ENCODE peak calls at places on chromosomes 6 and 20, in five cellular contexts. P, Y, S, I and R are unnamed samples.

GRCh38 chr6:23349521-23350147 is 776.4 kb upstream of the NRSN1 start:
- DNase-seq in I (no peak), Y (peak; percentile 96), P (no peak), S (no peak), R (peak; percentile 87)

GRCh38 chr20:19688031-19688806 is 69.8 kb upstream of the RIN2 start:
- DNase-seq in I (no peak), S (peak; percentile 79), P (peak; percentile 79), Y (peak; percentile 92), R (peak; percentile 87)

GRCh38 chr6:3296113-3296512 is 37.4 kb downstream of the PSMG4 start:
- DNase-seq in I (no peak), Y (no peak), P (no peak), S (no peak), R (no peak)

GRCh38 chr6:87182321-87182720 is 27.0 kb downstream of the ZNF292 start:
- DNase-seq in Y (no peak), I (no peak), S (no peak), P (no peak), R (no peak)

GRCh38 chr6:105593805-105594231 is 190.9 kb upstream of the PREP start:
- DNase-seq in P (no peak), Y (peak; percentile 51), S (no peak), I (no peak), R (no peak)

GRCh38 chr20:57410398-57411323 is 19.5 kb downstream of the RBM38 start:
- DNase-seq in I (no peak), Y (no peak), P (no peak), S (no peak), R (no peak)

GRCh38 chr6:41877051-41877680 is 18.0 kb downstream of the USP49 start:
- DNase-seq in P (no peak), I (no peak), S (no peak), Y (no peak), R (no peak)

GRCh38 chr6:163429858-163430448 is 15.4 kb downstream of the QKI start:
- DNase-seq in S (no peak), Y (no peak), I (no peak), P (no peak), R (no peak)

GRCh38 chr20:51665543-51666118 is 102.6 kb downstream of the ATP9A start:
- DNase-seq in Y (no peak), S (no peak), P (no peak), I (no peak), R (no peak)

GRCh38 chr6:4973972-4974885 is 29.6 kb downstream of the RPP40 start:
- DNase-seq in P (peak; percentile 82), I (peak; percentile 24), Y (peak; percentile 72), S (peak; percentile 81), R (peak; percentile 14)

GRCh38 chr6:133205304-133205703 is 35.9 kb upstream of the EYA4 start:
- DNase-seq in P (no peak), I (no peak), S (no peak), Y (no peak), R (no peak)

GRCh38 chr20:50541606-50542041 is 31.4 kb downstream of the PTPN1 start:
- DNase-seq in S (no peak), P (no peak), I (no peak), Y (no peak), R (no peak)

GRCh38 chr6:157682856-157683481 is 140.1 kb upstream of the SNX9 start:
- DNase-seq in S (no peak), Y (peak; percentile 59), P (no peak), I (no peak), R (peak; percentile 19)

GRCh38 chr6:34602318-34603111 is 46.4 kb upstream of the SPDEF start:
- DNase-seq in P (peak; percentile 39), Y (peak; percentile 28), S (no peak), I (no peak), R (peak; percentile 29)

GRCh38 chr6:146913842-146914562 is 290.2 kb upstream of the STXBP5 start:
- DNase-seq in P (peak; percentile 98), Y (peak; percentile 99), S (peak; percentile 89), I (peak; percentile 65), R (peak; percentile 99)

GRCh38 chr6:112289039-112289566 is 34.7 kb upstream of the LAMA4 start:
- DNase-seq in Y (peak; percentile 96), I (no peak), P (peak; percentile 25), S (no peak), R (peak; percentile 80)

GRCh38 chr6:138004423-138005287 is 102.6 kb downstream of the PERP start:
- DNase-seq in Y (peak; percentile 41), S (no peak), I (no peak), P (peak; percentile 40), R (peak; percentile 33)

GRCh38 chr6:19369770-19370169 is 467.4 kb upstream of the ID4 start:
- DNase-seq in Y (no peak), I (peak; percentile 54), S (no peak), P (peak; percentile 25), R (no peak)

GRCh38 chr6:148407372-148407771 is 64.7 kb downstream of the SASH1 start:
- DNase-seq in I (no peak), S (no peak), Y (peak; percentile 97), P (no peak), R (peak; percentile 88)

GRCh38 chr6:148401581-148401980 is 58.9 kb downstream of the SASH1 start:
- DNase-seq in P (no peak), S (no peak), I (no peak), Y (no peak), R (no peak)

GRCh38 chr6:148405893-148406292 is 63.3 kb downstream of the SASH1 start:
- DNase-seq in Y (no peak), S (no peak), P (no peak), I (no peak), R (no peak)

GRCh38 chr6:148406579-148407371 is 64.1 kb downstream of the SASH1 start:
- DNase-seq in Y (no peak), I (no peak), P (no peak), S (no peak), R (no peak)

GRCh38 chr6:148404456-148405022 is 61.9 kb downstream of the SASH1 start:
- DNase-seq in P (no peak), S (no peak), Y (no peak), I (no peak), R (no peak)
- H3K18ac ChIP-seq in P (no peak overlapping the region), S (no peak overlapping the region), Y (no peak overlapping the region), I (no peak overlapping the region), R (peak overlapping the region; percentile 52)

GRCh38 chr6:6843057-6843627 is 254.6 kb downstream of the LY86 start:
- DNase-seq in P (peak; percentile 71), S (no peak), Y (peak; percentile 58), I (no peak), R (peak; percentile 80)
- H2BK120ac ChIP-seq in P (no peak overlapping the region), S (no peak overlapping the region), Y (peak overlapping the region; percentile 71), I (no peak overlapping the region), R (peak overlapping the region; percentile 97)

DNA sequence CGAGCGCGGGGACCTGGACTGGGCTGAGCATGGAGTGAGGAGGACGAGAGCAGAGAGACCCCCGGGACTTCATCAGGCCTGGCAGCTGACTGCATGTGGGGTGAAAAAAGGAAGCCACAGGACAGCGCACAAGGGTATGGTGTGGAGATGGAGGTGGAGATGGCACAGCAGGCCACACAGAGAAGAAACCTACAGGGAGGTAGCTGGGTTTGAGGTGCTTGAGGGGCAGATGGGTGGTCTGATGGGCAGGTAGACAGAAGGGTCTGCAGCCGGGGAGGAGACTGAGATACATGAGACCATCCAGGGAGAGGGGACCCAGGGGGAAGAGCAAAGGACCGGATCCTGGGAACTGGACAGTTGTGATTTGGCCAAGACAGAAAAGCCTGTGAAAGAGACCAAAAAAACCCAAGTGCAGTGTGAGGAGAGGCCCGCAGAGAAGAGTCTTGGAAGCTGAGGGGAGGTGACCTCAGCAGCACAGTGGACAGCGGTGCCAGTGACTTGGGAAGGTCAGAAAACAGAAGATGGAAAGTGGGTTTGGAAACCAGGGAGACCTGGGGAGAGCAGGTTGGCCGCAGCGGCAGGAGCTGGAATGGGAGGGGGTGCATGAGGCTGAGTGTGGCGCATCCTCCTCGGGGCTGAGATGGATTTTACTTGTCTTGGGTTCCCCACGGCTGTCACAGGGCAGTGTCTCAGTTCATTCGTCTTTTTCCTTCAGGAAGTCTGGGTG is 5.5 kb downstream of the HLA-DPB1 start:
- DNase-seq in S (no peak), Y (no peak), P (no peak), I (no peak), R (no peak)
- H3K9ac ChIP-seq in S (no peak overlapping the region), Y (peak overlapping the region; percentile 32), P (peak overlapping the region; percentile 52), I (peak overlapping the region; percentile 85), R (peak overlapping the region; percentile 96)

GRCh38 chr6:36809933-36810844 is 29.1 kb downstream of the CPNE5 start:
- DNase-seq in P (peak; percentile 58), I (no peak), S (peak; percentile 57), Y (no peak), R (no peak)
- H3K18ac ChIP-seq in P (no peak overlapping the region), I (peak overlapping the region; percentile 67), S (no peak overlapping the region), Y (no peak overlapping the region), R (no peak overlapping the region)

DNA sequence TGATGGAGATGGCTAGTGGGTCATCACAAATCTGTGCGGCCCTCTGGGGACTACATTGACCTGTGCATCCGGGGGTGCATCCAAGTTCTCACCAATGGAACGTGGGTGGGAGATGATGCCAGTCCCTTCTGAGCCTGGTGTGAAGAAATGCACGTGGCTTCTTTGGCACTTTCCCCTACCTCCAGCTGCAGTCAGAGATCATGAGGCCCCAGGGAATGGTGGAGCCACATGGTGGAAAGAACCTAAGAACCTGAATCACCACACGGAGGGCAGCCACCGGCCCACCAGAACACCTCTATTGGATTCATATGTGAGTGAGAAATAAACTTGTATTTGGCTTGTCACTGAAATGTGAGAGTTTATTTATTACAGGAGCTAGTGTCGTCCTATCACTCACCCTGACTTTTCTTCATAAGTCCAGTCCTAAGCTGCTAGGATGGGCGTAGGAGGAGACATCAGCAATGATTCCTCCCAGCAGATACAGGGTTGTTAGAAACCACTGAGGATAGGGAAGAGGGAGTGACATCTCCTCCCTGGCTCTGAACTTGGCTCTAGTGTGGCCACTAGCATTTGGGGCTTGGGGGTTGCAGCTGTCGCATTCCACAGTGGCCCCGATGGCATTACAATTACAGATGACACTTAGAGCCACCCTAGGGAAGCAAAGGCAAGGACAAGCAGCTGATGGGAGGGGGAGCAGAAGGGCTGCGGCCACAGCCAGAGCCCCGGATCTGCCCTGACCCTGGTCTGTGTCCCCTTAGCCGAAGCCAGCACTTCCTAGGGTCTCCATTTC is 9.7 kb upstream of the CDKN1A start:
- DNase-seq in P (no peak), Y (no peak), I (no peak), S (no peak), R (no peak)
- H2BK120ac ChIP-seq in P (no peak overlapping the region), Y (peak overlapping the region; percentile 99), I (no peak overlapping the region), S (peak overlapping the region; percentile 57), R (peak overlapping the region; percentile 56)

DNA sequence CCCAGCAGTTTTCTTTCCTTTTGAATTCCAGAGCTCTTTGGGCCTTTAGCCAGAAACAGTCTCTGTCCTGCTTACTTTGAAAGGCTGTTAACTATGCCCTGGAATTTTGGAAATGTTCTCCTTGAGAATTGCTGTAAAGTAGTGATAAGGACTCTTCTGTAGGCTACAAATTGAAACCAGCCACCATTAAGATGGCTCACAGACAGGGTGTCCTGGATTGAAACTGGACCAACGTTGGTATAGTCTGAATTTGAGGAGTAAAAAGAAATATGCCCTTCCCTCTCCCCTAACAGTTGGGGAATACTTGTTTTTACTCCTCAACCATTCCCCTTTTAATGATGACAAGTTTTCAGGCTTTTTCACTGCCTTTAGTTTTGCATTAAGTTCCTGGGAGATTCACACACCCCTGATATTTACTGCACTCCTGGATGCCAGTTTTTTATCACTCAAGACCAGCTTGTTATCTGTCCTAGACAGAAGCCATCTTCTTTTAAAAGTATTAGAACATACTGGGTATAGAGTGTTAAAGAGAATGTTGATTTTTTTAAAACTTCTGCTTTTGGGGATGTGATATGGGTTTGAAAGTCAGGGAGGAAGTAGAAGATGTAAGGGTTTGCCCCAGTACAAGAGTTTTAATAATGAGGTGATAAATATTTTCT is 21.9 kb downstream of the TOP1 start:
- DNase-seq in S (no peak), P (peak; percentile 51), Y (peak; percentile 68), I (no peak), R (peak; percentile 52)
- H3K9ac ChIP-seq in S (no peak overlapping the region), P (no peak overlapping the region), Y (no peak overlapping the region), I (no peak overlapping the region), R (no peak overlapping the region)